ENCODE peak calls at places on chromosomes 12 and 14, in ten cellular contexts. One of them, this sample, is unnamed.

GRCh38 chr12:129788506-129788905 is 115.3 kb downstream of the TMEM132D start:
- DNase-seq in HFF-Myc: no peak
- DNase-seq in activated T-helper 1 cell treated with anti-CD3 and anti-CD28 coated beads, Interleukin-2, amount 50 U/mL, for 16 hours: no peak
- DNase-seq in CD4-positive, alpha-beta memory T cell: no peak
- DNase-seq in A549: no peak
- DNase-seq in NCI-H2081: no peak
- DNase-seq in HCT116: no peak
- DNase-seq in mammary epithelial cell: no peak
- DNase-seq in dorsolateral prefrontal cortex: no peak
- DNase-seq in Jurkat, Clone E6-1: no peak
- DNase-seq in this sample: no peak

GRCh38 chr14:105168979-105169507 is 467 bp upstream of the JAG2 start:
- DNase-seq in HFF-Myc: no peak
- DNase-seq in activated T-helper 1 cell treated with anti-CD3 and anti-CD28 coated beads, Interleukin-2, amount 50 U/mL, for 16 hours: no peak
- DNase-seq in CD4-positive, alpha-beta memory T cell: peak
- DNase-seq in A549: peak
- DNase-seq in NCI-H2081: peak
- DNase-seq in HCT116: no peak
- DNase-seq in mammary epithelial cell: peak
- DNase-seq in dorsolateral prefrontal cortex: no peak
- DNase-seq in Jurkat, Clone E6-1: no peak
- DNase-seq in this sample: no peak

GRCh38 chr14:58733451-58734208 is 95.9 kb downstream of the DACT1 start:
- DNase-seq in HFF-Myc: no peak
- DNase-seq in activated T-helper 1 cell treated with anti-CD3 and anti-CD28 coated beads, Interleukin-2, amount 50 U/mL, for 16 hours: no peak
- DNase-seq in CD4-positive, alpha-beta memory T cell: no peak
- DNase-seq in A549: no peak
- DNase-seq in NCI-H2081: no peak
- DNase-seq in HCT116: no peak
- DNase-seq in mammary epithelial cell: no peak
- DNase-seq in dorsolateral prefrontal cortex: no peak
- DNase-seq in Jurkat, Clone E6-1: no peak
- DNase-seq in this sample: no peak

GRCh38 chr12:2009623-2010022 is 5.4 kb upstream of the DCP1B start:
- DNase-seq in HFF-Myc: no peak
- DNase-seq in activated T-helper 1 cell treated with anti-CD3 and anti-CD28 coated beads, Interleukin-2, amount 50 U/mL, for 16 hours: no peak
- DNase-seq in CD4-positive, alpha-beta memory T cell: no peak
- DNase-seq in A549: no peak
- DNase-seq in NCI-H2081: no peak
- DNase-seq in HCT116: no peak
- DNase-seq in mammary epithelial cell: no peak
- DNase-seq in dorsolateral prefrontal cortex: no peak
- DNase-seq in Jurkat, Clone E6-1: no peak
- DNase-seq in this sample: no peak

GRCh38 chr14:75907722-75908330 is 74.0 kb downstream of the TGFB3 start:
- DNase-seq in HFF-Myc: no peak
- DNase-seq in activated T-helper 1 cell treated with anti-CD3 and anti-CD28 coated beads, Interleukin-2, amount 50 U/mL, for 16 hours: no peak
- DNase-seq in CD4-positive, alpha-beta memory T cell: no peak
- DNase-seq in A549: no peak
- DNase-seq in NCI-H2081: no peak
- DNase-seq in HCT116: no peak
- DNase-seq in mammary epithelial cell: no peak
- DNase-seq in dorsolateral prefrontal cortex: no peak
- DNase-seq in Jurkat, Clone E6-1: no peak
- DNase-seq in this sample: no peak

GRCh38 chr12:4817813-4818212 is 91.9 kb upstream of the KCNA1 start:
- DNase-seq in HFF-Myc: no peak
- DNase-seq in activated T-helper 1 cell treated with anti-CD3 and anti-CD28 coated beads, Interleukin-2, amount 50 U/mL, for 16 hours: no peak
- DNase-seq in CD4-positive, alpha-beta memory T cell: no peak
- DNase-seq in A549: no peak
- DNase-seq in NCI-H2081: peak
- DNase-seq in HCT116: no peak
- DNase-seq in mammary epithelial cell: no peak
- DNase-seq in dorsolateral prefrontal cortex: no peak
- DNase-seq in Jurkat, Clone E6-1: peak
- DNase-seq in this sample: no peak

GRCh38 chr14:75088566-75089373 is 19.3 kb downstream of the ZC2HC1C start:
- DNase-seq in HFF-Myc: peak
- DNase-seq in activated T-helper 1 cell treated with anti-CD3 and anti-CD28 coated beads, Interleukin-2, amount 50 U/mL, for 16 hours: no peak
- DNase-seq in CD4-positive, alpha-beta memory T cell: peak
- DNase-seq in A549: peak
- DNase-seq in NCI-H2081: peak
- DNase-seq in HCT116: peak
- DNase-seq in mammary epithelial cell: peak
- DNase-seq in dorsolateral prefrontal cortex: no peak
- DNase-seq in Jurkat, Clone E6-1: peak
- DNase-seq in this sample: peak

GRCh38 chr12:128829870-128830504 is 6.2 kb upstream of the SLC15A4 start:
- DNase-seq in HFF-Myc: no peak
- DNase-seq in activated T-helper 1 cell treated with anti-CD3 and anti-CD28 coated beads, Interleukin-2, amount 50 U/mL, for 16 hours: no peak
- DNase-seq in CD4-positive, alpha-beta memory T cell: no peak
- DNase-seq in A549: no peak
- DNase-seq in NCI-H2081: no peak
- DNase-seq in HCT116: no peak
- DNase-seq in mammary epithelial cell: no peak
- DNase-seq in dorsolateral prefrontal cortex: no peak
- DNase-seq in Jurkat, Clone E6-1: no peak
- DNase-seq in this sample: no peak

GRCh38 chr14:81068384-81068783 is 113.0 kb downstream of the TSHR start:
- DNase-seq in HFF-Myc: no peak
- DNase-seq in activated T-helper 1 cell treated with anti-CD3 and anti-CD28 coated beads, Interleukin-2, amount 50 U/mL, for 16 hours: no peak
- DNase-seq in CD4-positive, alpha-beta memory T cell: no peak
- DNase-seq in A549: no peak
- DNase-seq in NCI-H2081: no peak
- DNase-seq in HCT116: no peak
- DNase-seq in mammary epithelial cell: no peak
- DNase-seq in dorsolateral prefrontal cortex: no peak
- DNase-seq in Jurkat, Clone E6-1: no peak
- DNase-seq in this sample: no peak

GRCh38 chr12:49901986-49902385 is 1.7 kb downstream of the FAIM2 start:
- DNase-seq in HFF-Myc: no peak
- DNase-seq in activated T-helper 1 cell treated with anti-CD3 and anti-CD28 coated beads, Interleukin-2, amount 50 U/mL, for 16 hours: no peak
- DNase-seq in CD4-positive, alpha-beta memory T cell: no peak
- DNase-seq in A549: no peak
- DNase-seq in NCI-H2081: no peak
- DNase-seq in HCT116: no peak
- DNase-seq in mammary epithelial cell: no peak
- DNase-seq in dorsolateral prefrontal cortex: no peak
- DNase-seq in Jurkat, Clone E6-1: no peak
- DNase-seq in this sample: no peak

GRCh38 chr14:24802236-24802635 is 168.2 kb upstream of the GZMB start:
- DNase-seq in HFF-Myc: no peak
- DNase-seq in activated T-helper 1 cell treated with anti-CD3 and anti-CD28 coated beads, Interleukin-2, amount 50 U/mL, for 16 hours: no peak
- DNase-seq in CD4-positive, alpha-beta memory T cell: no peak
- DNase-seq in A549: no peak
- DNase-seq in NCI-H2081: no peak
- DNase-seq in HCT116: no peak
- DNase-seq in mammary epithelial cell: no peak
- DNase-seq in dorsolateral prefrontal cortex: no peak
- DNase-seq in Jurkat, Clone E6-1: no peak
- DNase-seq in this sample: no peak

GRCh38 chr14:25833341-25834121 is 764.3 kb downstream of the NOVA1 start:
- DNase-seq in HFF-Myc: no peak
- DNase-seq in activated T-helper 1 cell treated with anti-CD3 and anti-CD28 coated beads, Interleukin-2, amount 50 U/mL, for 16 hours: no peak
- DNase-seq in CD4-positive, alpha-beta memory T cell: no peak
- DNase-seq in A549: no peak
- DNase-seq in NCI-H2081: peak
- DNase-seq in HCT116: no peak
- DNase-seq in mammary epithelial cell: no peak
- DNase-seq in dorsolateral prefrontal cortex: peak
- DNase-seq in Jurkat, Clone E6-1: peak
- DNase-seq in this sample: peak

GRCh38 chr14:52348796-52349195 is 34.7 kb downstream of the PTGER2 start:
- DNase-seq in HFF-Myc: no peak
- DNase-seq in activated T-helper 1 cell treated with anti-CD3 and anti-CD28 coated beads, Interleukin-2, amount 50 U/mL, for 16 hours: no peak
- DNase-seq in CD4-positive, alpha-beta memory T cell: no peak
- DNase-seq in A549: no peak
- DNase-seq in NCI-H2081: no peak
- DNase-seq in HCT116: no peak
- DNase-seq in mammary epithelial cell: no peak
- DNase-seq in dorsolateral prefrontal cortex: no peak
- DNase-seq in Jurkat, Clone E6-1: no peak
- DNase-seq in this sample: peak

GRCh38 chr12:53345486-53346195 is 9.5 kb upstream of the SP7 start:
- DNase-seq in HFF-Myc: no peak
- DNase-seq in activated T-helper 1 cell treated with anti-CD3 and anti-CD28 coated beads, Interleukin-2, amount 50 U/mL, for 16 hours: no peak
- DNase-seq in CD4-positive, alpha-beta memory T cell: no peak
- DNase-seq in A549: no peak
- DNase-seq in NCI-H2081: no peak
- DNase-seq in HCT116: no peak
- DNase-seq in mammary epithelial cell: no peak
- DNase-seq in dorsolateral prefrontal cortex: no peak
- DNase-seq in Jurkat, Clone E6-1: no peak
- DNase-seq in this sample: no peak

GRCh38 chr14:61598980-61599379 is 96.3 kb upstream of the HIF1A start:
- DNase-seq in HFF-Myc: no peak
- DNase-seq in activated T-helper 1 cell treated with anti-CD3 and anti-CD28 coated beads, Interleukin-2, amount 50 U/mL, for 16 hours: no peak
- DNase-seq in CD4-positive, alpha-beta memory T cell: no peak
- DNase-seq in A549: no peak
- DNase-seq in NCI-H2081: no peak
- DNase-seq in HCT116: no peak
- DNase-seq in mammary epithelial cell: no peak
- DNase-seq in dorsolateral prefrontal cortex: no peak
- DNase-seq in Jurkat, Clone E6-1: no peak
- DNase-seq in this sample: no peak

GRCh38 chr14:90444077-90444696 is 47.4 kb downstream of the CALM1 start:
- DNase-seq in HFF-Myc: no peak
- DNase-seq in activated T-helper 1 cell treated with anti-CD3 and anti-CD28 coated beads, Interleukin-2, amount 50 U/mL, for 16 hours: no peak
- DNase-seq in CD4-positive, alpha-beta memory T cell: no peak
- DNase-seq in A549: no peak
- DNase-seq in NCI-H2081: no peak
- DNase-seq in HCT116: no peak
- DNase-seq in mammary epithelial cell: peak
- DNase-seq in dorsolateral prefrontal cortex: no peak
- DNase-seq in Jurkat, Clone E6-1: no peak
- DNase-seq in this sample: peak

GRCh38 chr14:50954811-50955372 is 10.6 kb upstream of the PYGL start:
- DNase-seq in HFF-Myc: peak
- DNase-seq in activated T-helper 1 cell treated with anti-CD3 and anti-CD28 coated beads, Interleukin-2, amount 50 U/mL, for 16 hours: no peak
- DNase-seq in CD4-positive, alpha-beta memory T cell: no peak
- DNase-seq in A549: peak
- DNase-seq in NCI-H2081: peak
- DNase-seq in HCT116: peak
- DNase-seq in mammary epithelial cell: peak
- DNase-seq in dorsolateral prefrontal cortex: no peak
- DNase-seq in Jurkat, Clone E6-1: peak
- DNase-seq in this sample: peak

GRCh38 chr12:94829552-94829951 is 173.9 kb downstream of the NDUFA12 start:
- DNase-seq in HFF-Myc: no peak
- DNase-seq in activated T-helper 1 cell treated with anti-CD3 and anti-CD28 coated beads, Interleukin-2, amount 50 U/mL, for 16 hours: no peak
- DNase-seq in CD4-positive, alpha-beta memory T cell: no peak
- DNase-seq in A549: no peak
- DNase-seq in NCI-H2081: no peak
- DNase-seq in HCT116: no peak
- DNase-seq in mammary epithelial cell: no peak
- DNase-seq in dorsolateral prefrontal cortex: no peak
- DNase-seq in Jurkat, Clone E6-1: no peak
- DNase-seq in this sample: no peak

GRCh38 chr12:119940881-119941280 is 48.2 kb upstream of the BICDL1 start:
- DNase-seq in HFF-Myc: peak
- DNase-seq in activated T-helper 1 cell treated with anti-CD3 and anti-CD28 coated beads, Interleukin-2, amount 50 U/mL, for 16 hours: no peak
- DNase-seq in CD4-positive, alpha-beta memory T cell: no peak
- DNase-seq in A549: peak
- DNase-seq in NCI-H2081: no peak
- DNase-seq in HCT116: peak
- DNase-seq in mammary epithelial cell: peak
- DNase-seq in dorsolateral prefrontal cortex: no peak
- DNase-seq in Jurkat, Clone E6-1: no peak
- DNase-seq in this sample: no peak

GRCh38 chr14:42869681-42870080 is 1263.0 kb downstream of the LRFN5 start:
- DNase-seq in HFF-Myc: peak
- DNase-seq in activated T-helper 1 cell treated with anti-CD3 and anti-CD28 coated beads, Interleukin-2, amount 50 U/mL, for 16 hours: no peak
- DNase-seq in CD4-positive, alpha-beta memory T cell: no peak
- DNase-seq in A549: no peak
- DNase-seq in NCI-H2081: no peak
- DNase-seq in HCT116: no peak
- DNase-seq in mammary epithelial cell: peak
- DNase-seq in dorsolateral prefrontal cortex: no peak
- DNase-seq in Jurkat, Clone E6-1: no peak
- DNase-seq in this sample: no peak

GRCh38 chr12:19800884-19801283 is 361.6 kb downstream of the AEBP2 start:
- DNase-seq in HFF-Myc: no peak
- DNase-seq in activated T-helper 1 cell treated with anti-CD3 and anti-CD28 coated beads, Interleukin-2, amount 50 U/mL, for 16 hours: no peak
- DNase-seq in CD4-positive, alpha-beta memory T cell: no peak
- DNase-seq in A549: no peak
- DNase-seq in NCI-H2081: no peak
- DNase-seq in HCT116: no peak
- DNase-seq in mammary epithelial cell: peak
- DNase-seq in dorsolateral prefrontal cortex: no peak
- DNase-seq in Jurkat, Clone E6-1: no peak
- DNase-seq in this sample: peak

GRCh38 chr12:120254809-120255208 is 10.7 kb downstream of the PXN start:
- DNase-seq in HFF-Myc: no peak
- DNase-seq in activated T-helper 1 cell treated with anti-CD3 and anti-CD28 coated beads, Interleukin-2, amount 50 U/mL, for 16 hours: no peak
- DNase-seq in CD4-positive, alpha-beta memory T cell: no peak
- DNase-seq in A549: no peak
- DNase-seq in NCI-H2081: no peak
- DNase-seq in HCT116: no peak
- DNase-seq in mammary epithelial cell: no peak
- DNase-seq in dorsolateral prefrontal cortex: no peak
- DNase-seq in Jurkat, Clone E6-1: no peak
- DNase-seq in this sample: no peak

GRCh38 chr12:108890208-108890607 is 10.3 kb downstream of the DAO start:
- DNase-seq in HFF-Myc: no peak
- DNase-seq in activated T-helper 1 cell treated with anti-CD3 and anti-CD28 coated beads, Interleukin-2, amount 50 U/mL, for 16 hours: no peak
- DNase-seq in CD4-positive, alpha-beta memory T cell: no peak
- DNase-seq in A549: no peak
- DNase-seq in NCI-H2081: no peak
- DNase-seq in HCT116: no peak
- DNase-seq in mammary epithelial cell: no peak
- DNase-seq in dorsolateral prefrontal cortex: no peak
- DNase-seq in Jurkat, Clone E6-1: no peak
- DNase-seq in this sample: no peak

GRCh38 chr12:89965993-89966392 is 257.4 kb upstream of the ATP2B1 start:
- DNase-seq in HFF-Myc: no peak
- DNase-seq in activated T-helper 1 cell treated with anti-CD3 and anti-CD28 coated beads, Interleukin-2, amount 50 U/mL, for 16 hours: no peak
- DNase-seq in CD4-positive, alpha-beta memory T cell: no peak
- DNase-seq in A549: no peak
- DNase-seq in NCI-H2081: no peak
- DNase-seq in HCT116: no peak
- DNase-seq in mammary epithelial cell: no peak
- DNase-seq in dorsolateral prefrontal cortex: no peak
- DNase-seq in Jurkat, Clone E6-1: no peak
- DNase-seq in this sample: no peak

GRCh38 chr12:83573676-83574075 is 887.0 kb downstream of the TMTC2 start:
- DNase-seq in HFF-Myc: peak
- DNase-seq in activated T-helper 1 cell treated with anti-CD3 and anti-CD28 coated beads, Interleukin-2, amount 50 U/mL, for 16 hours: no peak
- DNase-seq in CD4-positive, alpha-beta memory T cell: no peak
- DNase-seq in A549: peak
- DNase-seq in NCI-H2081: no peak
- DNase-seq in HCT116: peak
- DNase-seq in mammary epithelial cell: peak
- DNase-seq in dorsolateral prefrontal cortex: no peak
- DNase-seq in Jurkat, Clone E6-1: no peak
- DNase-seq in this sample: peak

GRCh38 chr12:49689785-49690184 is 17.4 kb downstream of the FMNL3 start:
- DNase-seq in HFF-Myc: no peak
- DNase-seq in activated T-helper 1 cell treated with anti-CD3 and anti-CD28 coated beads, Interleukin-2, amount 50 U/mL, for 16 hours: no peak
- DNase-seq in CD4-positive, alpha-beta memory T cell: no peak
- DNase-seq in A549: no peak
- DNase-seq in NCI-H2081: no peak
- DNase-seq in HCT116: no peak
- DNase-seq in mammary epithelial cell: no peak
- DNase-seq in dorsolateral prefrontal cortex: no peak
- DNase-seq in Jurkat, Clone E6-1: no peak
- DNase-seq in this sample: no peak

GRCh38 chr12:754238-754816 is 1.9 kb downstream of the WNK1 start:
- DNase-seq in HFF-Myc: no peak
- DNase-seq in activated T-helper 1 cell treated with anti-CD3 and anti-CD28 coated beads, Interleukin-2, amount 50 U/mL, for 16 hours: no peak
- DNase-seq in CD4-positive, alpha-beta memory T cell: no peak
- DNase-seq in A549: no peak
- DNase-seq in NCI-H2081: peak
- DNase-seq in HCT116: no peak
- DNase-seq in mammary epithelial cell: peak
- DNase-seq in dorsolateral prefrontal cortex: no peak
- DNase-seq in Jurkat, Clone E6-1: no peak
- DNase-seq in this sample: peak

GRCh38 chr12:118840399-118840798 is 140.9 kb upstream of the SRRM4 start:
- DNase-seq in HFF-Myc: no peak
- DNase-seq in activated T-helper 1 cell treated with anti-CD3 and anti-CD28 coated beads, Interleukin-2, amount 50 U/mL, for 16 hours: no peak
- DNase-seq in CD4-positive, alpha-beta memory T cell: no peak
- DNase-seq in A549: no peak
- DNase-seq in NCI-H2081: no peak
- DNase-seq in HCT116: no peak
- DNase-seq in mammary epithelial cell: no peak
- DNase-seq in dorsolateral prefrontal cortex: no peak
- DNase-seq in Jurkat, Clone E6-1: peak
- DNase-seq in this sample: no peak

This sample was measured in trophoblast cell.